ENCODE peak calls at places on chromosome 20, in seven cellular contexts. R, U, Y, Z, F, D and C are unnamed samples.

GRCh38 chr20:17614176-17614811 is 44.4 kb downstream of the DSTN start:
- DNase-seq in D (peak; percentile 63), Z (peak; percentile 87), R (peak; percentile 95), Y (peak; percentile 76), U (no peak), F (peak; percentile 76), C (peak; percentile 39)

GRCh38 chr20:49270177-49270576 is 7.7 kb downstream of the ZNFX1 start:
- DNase-seq in U (no peak), Y (no peak), D (peak; percentile 48), R (no peak), F (no peak), Z (no peak), C (no peak)

GRCh38 chr20:18628330-18628941 is 40.6 kb downstream of the DTD1 start:
- DNase-seq in R (no peak), F (no peak), Z (no peak), D (no peak), Y (peak; percentile 66), U (peak; percentile 22), C (no peak)

GRCh38 chr20:20295621-20296498 is 72.0 kb upstream of the INSM1 start:
- DNase-seq in F (no peak), Z (no peak), D (no peak), R (no peak), Y (no peak), U (no peak), C (no peak)

GRCh38 chr20:44642203-44643153 is 9.0 kb downstream of the ADA start:
- DNase-seq in U (peak; percentile 65), Z (peak; percentile 81), Y (peak; percentile 72), R (peak; percentile 79), F (peak; percentile 46), D (peak; percentile 96), C (peak; percentile 97)

GRCh38 chr20:8132632-8133587 is 844 bp downstream of the PLCB1 start:
- DNase-seq in D (peak; percentile 44), U (peak; percentile 51), F (no peak), R (peak; percentile 71), Z (peak; percentile 28), Y (peak; percentile 73), C (peak; percentile 39)

GRCh38 chr20:62104234-62104789 is 18.0 kb upstream of the LSM14B start:
- DNase-seq in U (no peak), Z (no peak), F (no peak), Y (no peak), R (no peak), D (no peak), C (no peak)

GRCh38 chr20:53751394-53752368 is 158.0 kb upstream of the ZNF217 start:
- DNase-seq in U (peak; percentile 86), F (no peak), D (no peak), Y (no peak), R (no peak), Z (no peak), C (no peak)

GRCh38 chr20:8782804-8783203 is 286.1 kb upstream of the PLCB4 start:
- DNase-seq in Y (no peak), Z (no peak), U (no peak), R (no peak), D (peak; percentile 82), F (no peak), C (peak; percentile 69)

GRCh38 chr20:31835977-31836852 is 9.2 kb downstream of the FOXS1 start:
- DNase-seq in U (no peak), D (peak; percentile 90), Z (peak; percentile 79), R (peak; percentile 96), F (peak; percentile 65), Y (peak; percentile 86), C (peak; percentile 90)

GRCh38 chr20:57329608-57330221 is at the start of gene SPO11:
- DNase-seq in R (no peak), F (no peak), D (no peak), Y (no peak), Z (no peak), U (peak; percentile 81), C (no peak)
- TF ChIP-seq CTCF in R (no peak), F (no peak), D (no peak), Y (peak; percentile 11), Z (peak; percentile 53), U (peak; percentile 95), C (no peak)

GRCh38 chr20:50744143-50744792 is 12.9 kb downstream of the PARD6B start:
- DNase-seq in R (peak; percentile 82), F (peak; percentile 62), Y (no peak), D (peak; percentile 93), Z (peak; percentile 43), U (no peak), C (peak; percentile 91)
- H3K4me3 ChIP-seq in R (no peak overlapping the region), F (no peak overlapping the region), Y (no peak overlapping the region), D (no peak overlapping the region), Z (no peak overlapping the region), U (no peak overlapping the region), C (no peak overlapping the region)

GRCh38 chr20:39225536-39225935 is 263.4 kb downstream of the DHX35 start:
- DNase-seq in Y (no peak), Z (no peak), U (no peak), D (no peak), R (no peak), F (no peak), C (no peak)
- TF ChIP-seq CTCF in Y (no peak), Z (no peak), U (no peak), D (no peak), R (no peak), F (no peak), C (no peak)

DNA sequence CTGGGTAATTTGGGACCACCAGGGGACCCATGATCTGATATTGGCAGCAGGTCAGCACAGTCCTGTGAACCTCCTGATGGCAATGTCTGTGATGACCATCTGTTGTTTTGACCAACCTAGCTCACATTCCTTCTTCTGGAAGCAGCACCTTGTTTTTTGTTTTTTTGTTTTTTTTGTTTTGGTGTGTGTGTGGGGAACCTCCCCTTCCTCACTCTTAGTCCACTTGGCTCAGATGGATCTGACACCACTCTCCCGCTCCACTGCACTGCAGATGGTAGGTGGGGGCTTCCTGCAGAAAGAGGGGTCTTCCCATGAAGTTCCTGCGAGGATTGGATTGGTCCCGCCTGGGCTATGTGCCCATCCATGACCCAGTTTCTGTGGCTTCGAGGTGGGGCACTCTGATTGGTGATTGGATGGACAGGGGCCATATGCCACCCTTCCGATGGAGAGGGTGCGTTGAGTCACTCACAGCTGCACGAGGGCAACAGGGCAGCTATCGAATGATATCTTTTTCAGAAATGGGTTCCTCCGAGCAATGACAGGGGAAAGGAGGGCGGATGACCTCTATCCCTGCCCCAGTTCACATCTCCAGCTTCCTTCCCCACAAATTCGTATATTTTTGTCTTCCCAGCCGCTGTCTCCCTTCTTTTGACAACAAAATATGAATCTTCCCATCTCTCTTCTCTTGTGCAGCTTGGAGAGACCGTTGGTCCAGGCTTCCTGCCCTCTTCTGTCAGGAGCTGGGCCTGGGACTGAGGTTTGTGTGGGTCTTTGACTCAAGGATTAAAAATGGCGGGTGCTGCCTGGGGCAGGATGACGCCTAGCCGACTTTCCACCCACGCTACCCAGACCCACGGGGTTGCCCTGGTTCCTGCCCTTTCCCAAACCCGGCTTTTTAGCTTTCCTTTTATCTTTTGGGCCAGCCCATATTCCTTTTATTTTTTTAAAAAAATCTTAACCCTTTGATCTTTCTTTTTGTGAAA is 132.1 kb upstream of the KCNG1 start:
- DNase-seq in Z (no peak), Y (no peak), R (no peak), D (no peak), U (no peak), F (no peak), C (no peak)
- H3K4me3 ChIP-seq in Z (no peak overlapping the region), Y (no peak overlapping the region), R (no peak overlapping the region), D (no peak overlapping the region), U (no peak overlapping the region), F (no peak overlapping the region), C (no peak overlapping the region)

DNA sequence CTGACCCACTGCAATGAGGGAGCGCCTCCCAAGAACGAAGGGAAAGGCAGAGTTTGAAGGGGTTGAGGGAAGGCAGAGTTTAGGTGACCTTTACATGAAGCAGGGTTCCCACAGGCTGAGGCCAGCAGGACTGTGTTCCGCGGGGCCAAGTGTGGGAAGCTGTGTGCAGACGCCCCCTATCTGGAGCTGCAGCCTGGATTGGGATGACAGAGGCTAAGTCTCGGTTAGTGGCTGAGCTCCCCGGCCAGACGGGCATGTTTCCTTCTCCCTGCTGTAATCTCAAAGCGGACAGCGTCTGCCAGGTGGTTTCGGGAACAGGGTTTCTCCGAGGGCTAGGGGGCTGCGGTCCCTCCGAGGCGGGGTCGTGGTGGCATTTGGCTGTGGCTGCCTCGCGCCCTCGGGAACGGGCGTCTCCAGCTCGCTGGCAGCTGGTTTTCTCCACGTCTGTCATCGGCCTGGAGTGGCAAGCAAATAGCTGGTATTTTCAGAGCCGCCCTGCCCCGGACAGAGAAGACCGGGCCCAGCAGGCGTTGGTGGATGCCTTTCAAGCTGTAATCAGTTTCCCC is 702 bp upstream of the PYGB start:
- DNase-seq in Y (peak; percentile 82), Z (peak; percentile 75), R (peak; percentile 86), U (peak; percentile 6), D (peak; percentile 72), F (no peak), C (peak; percentile 58)
- TF ChIP-seq CTCF in Y (peak; percentile 51), Z (peak; percentile 71), R (peak; percentile 54), U (peak; percentile 54), D (peak; percentile 58), F (no peak), C (peak; percentile 59)

GRCh38 chr20:21520702-21521595 is 7.1 kb upstream of the NKX2-2 start:
- DNase-seq in F (no peak), Y (no peak), U (no peak), D (peak; percentile 4), R (no peak), Z (no peak), C (no peak)
- H3K4me3 ChIP-seq in F (no peak overlapping the region), Y (no peak overlapping the region), U (no peak overlapping the region), D (no peak overlapping the region), R (no peak overlapping the region), Z (no peak overlapping the region), C (no peak overlapping the region)

GRCh38 chr20:63560333-63560805 is 6.4 kb downstream of the FNDC11 start:
- DNase-seq in R (no peak), Y (no peak), F (no peak), Z (no peak), D (no peak), U (no peak), C (no peak)

GRCh38 chr20:63562461-63563185 is 8.7 kb downstream of the FNDC11 start:
- DNase-seq in U (no peak), Y (no peak), R (no peak), Z (no peak), D (no peak), F (no peak), C (no peak)

GRCh38 chr20:63560856-63561609 is 7.1 kb downstream of the FNDC11 start:
- DNase-seq in R (no peak), F (no peak), Z (no peak), Y (no peak), D (no peak), U (no peak), C (no peak)

GRCh38 chr20:63563186-63563935 is 9.4 kb downstream of the FNDC11 start:
- DNase-seq in R (no peak), U (no peak), F (no peak), Y (no peak), Z (no peak), D (no peak), C (no peak)

GRCh38 chr20:63561624-63562396 is 7.9 kb downstream of the FNDC11 start:
- DNase-seq in F (no peak), Y (no peak), R (no peak), Z (no peak), D (no peak), U (no peak), C (no peak)
- TF ChIP-seq CTCF in F (no peak), Y (no peak), R (no peak), Z (no peak), D (no peak), U (no peak), C (no peak)

GRCh38 chr20:41889871-41890224 is 271.7 kb upstream of the CHD6 start:
- DNase-seq in D (no peak), Z (no peak), F (peak; percentile 29), R (no peak), U (no peak), Y (no peak), C (no peak)
- H3K4me3 ChIP-seq in D (no peak overlapping the region), Z (no peak overlapping the region), F (no peak overlapping the region), R (no peak overlapping the region), U (no peak overlapping the region), Y (no peak overlapping the region), C (no peak overlapping the region)